ENCODE peak calls at places on chromosomes 3 and 15, in four cellular contexts. Q, S, M and L are unnamed samples.
A peak's percentile ranks its signal among the peaks of the same experiment; 100 is the strongest.

GRCh38 chr3:133379926-133380325 is 19.9 kb upstream of the BFSP2 start:
- DNase-seq in M (no peak), Q (no peak), S (no peak), L (no peak)

GRCh38 chr3:175346573-175347356 is 487.6 kb downstream of the NAALADL2 start:
- DNase-seq in M (no peak), S (no peak), Q (peak; percentile 72), L (no peak)

GRCh38 chr3:104438761-104439160 is 927.9 kb upstream of the ALCAM start:
- DNase-seq in M (no peak), S (no peak), Q (no peak), L (no peak)

GRCh38 chr3:16945330-16945729 is 60.6 kb downstream of the PLCL2 start:
- DNase-seq in Q (no peak), S (no peak), M (no peak), L (no peak)

GRCh38 chr3:55718074-55718473 is 231.0 kb upstream of the WNT5A start:
- DNase-seq in M (no peak), S (no peak), Q (no peak), L (no peak)

GRCh38 chr15:85771781-85772445 is 22.8 kb downstream of the KLHL25 start:
- DNase-seq in M (no peak), S (no peak), Q (peak; percentile 49), L (no peak)

GRCh38 chr3:190697901-190698300 is 164.6 kb downstream of the GMNC start:
- DNase-seq in S (no peak), Q (peak; percentile 48), M (no peak), L (no peak)

GRCh38 chr15:35622641-35623340 is 76.8 kb upstream of the DPH6 start:
- DNase-seq in M (no peak), Q (no peak), S (no peak), L (no peak)

GRCh38 chr3:111751961-111752360 is 107.1 kb upstream of the PHLDB2 start:
- DNase-seq in S (no peak), Q (no peak), M (no peak), L (no peak)

GRCh38 chr3:195159819-195160175 is 111.2 kb downstream of the XXYLT1 start:
- DNase-seq in Q (no peak), S (no peak), M (no peak), L (no peak)

GRCh38 chr3:49880581-49881328 is 11.0 kb upstream of the CAMKV start:
- DNase-seq in Q (no peak), M (no peak), S (no peak), L (no peak)

GRCh38 chr3:25384471-25384870 is 43.6 kb upstream of the RARB start:
- DNase-seq in Q (no peak), S (no peak), M (no peak), L (no peak)

GRCh38 chr15:81265944-81266775 is 57.8 kb downstream of the STARD5 start:
- DNase-seq in M (no peak), S (peak; percentile 79), Q (peak; percentile 64), L (no peak)

GRCh38 chr3:33211444-33211843 is 7.2 kb downstream of the SUSD5 start:
- DNase-seq in M (no peak), Q (peak; percentile 31), S (no peak), L (no peak)

GRCh38 chr15:48865387-48866079 is 12.4 kb upstream of the EID1 start:
- DNase-seq in M (no peak), Q (no peak), S (no peak), L (no peak)

GRCh38 chr15:81885135-81885534 is 160.7 kb downstream of the MEX3B start:
- DNase-seq in M (no peak), S (no peak), Q (no peak), L (no peak)

GRCh38 chr3:187319699-187320302 is 28.3 kb upstream of the MASP1 start:
- DNase-seq in Q (no peak), S (peak; percentile 88), M (no peak), L (no peak)

GRCh38 chr3:69426905-69427304 is 41.0 kb upstream of the FRMD4B start:
- DNase-seq in S (no peak), M (no peak), Q (no peak), L (no peak)

GRCh38 chr15:33729648-33730047 is 238.6 kb upstream of the CHRM5 start:
- DNase-seq in S (no peak), M (no peak), Q (no peak), L (no peak)

GRCh38 chr3:9826815-9827574 is 16.8 kb downstream of the RPUSD3 start:
- DNase-seq in Q (no peak), S (no peak), M (no peak), L (no peak)

GRCh38 chr3:124520970-124521369 is 209.3 kb upstream of the UMPS start:
- DNase-seq in Q (no peak), S (no peak), M (no peak), L (no peak)

GRCh38 chr3:29283739-29284138 is 2.9 kb downstream of the RBMS3 start:
- DNase-seq in M (no peak), S (no peak), Q (no peak), L (no peak)

GRCh38 chr15:99616773-99617342 is 51.1 kb downstream of the MEF2A start:
- DNase-seq in S (no peak), Q (no peak), M (no peak), L (no peak)

GRCh38 chr15:41932511-41932910 is 38.7 kb upstream of the SPTBN5 start:
- DNase-seq in Q (no peak), M (no peak), S (no peak), L (no peak)

GRCh38 chr3:81666502-81667121 is 94.8 kb downstream of the GBE1 start:
- DNase-seq in Q (peak; percentile 10), S (no peak), M (no peak), L (no peak)

GRCh38 chr15:70427531-70428120 is 329.9 kb upstream of the TLE3 start:
- DNase-seq in S (no peak), Q (no peak), M (no peak), L (no peak)

GRCh38 chr15:69491051-69491505 is 38.5 kb downstream of the RPLP1 start:
- DNase-seq in S (no peak), Q (no peak), M (no peak), L (no peak)

GRCh38 chr3:11558002-11558401 is 85.7 kb downstream of the VGLL4 start:
- DNase-seq in Q (no peak), S (no peak), M (no peak), L (no peak)

GRCh38 chr15:25568751-25569150 is 129.9 kb upstream of the UBE3A start:
- DNase-seq in S (no peak), Q (no peak), M (no peak), L (no peak)

GRCh38 chr3:64921666-64922065 is 233.9 kb upstream of the ADAMTS9 start:
- DNase-seq in Q (no peak), S (no peak), M (no peak), L (no peak)

GRCh38 chr15:68204361-68204760 is 771 bp downstream of the CALML4 start:
- DNase-seq in S (no peak), M (no peak), Q (no peak), L (no peak)

GRCh38 chr15:23565395-23566069 is at the start of gene MKRN3:
- DNase-seq in M (no peak), Q (no peak), S (no peak), L (no peak)

GRCh38 chr3:71416868-71417267 is 166.7 kb downstream of the FOXP1 start:
- DNase-seq in S (no peak), M (no peak), Q (no peak), L (no peak)

GRCh38 chr3:112357888-112358287 is 24.9 kb downstream of the CD200 start:
- DNase-seq in Q (no peak), S (no peak), M (no peak), L (no peak)